ENCODE peak calls at places on chromosomes 11 and 22, in ten cellular contexts. Z, K, E, S, P, N, O, W, T and R are unnamed samples.

GRCh38 chr11:10784229-10785145 is 24.2 kb downstream of the EIF4G2 start:
- DNase-seq in S (no peak), W (no peak), O (no peak), T (no peak), Z (peak), P (no peak), K (peak), E (peak), N (no peak), R (no peak)

GRCh38 chr11:17063171-17064002 is 14.1 kb downstream of the RPS13 start:
- DNase-seq in P (no peak), N (no peak), T (peak), S (peak), Z (peak), K (peak), W (peak), E (peak), O (peak), R (peak)

GRCh38 chr11:13028322-13028721 is 19.2 kb downstream of the RASSF10 start:
- DNase-seq in N (no peak), K (no peak), W (no peak), E (no peak), Z (no peak), T (no peak), O (no peak), S (no peak), P (no peak), R (no peak)

GRCh38 chr11:64767344-64768299 is 7.8 kb upstream of the PYGM start:
- DNase-seq in T (peak), S (peak), N (no peak), W (peak), K (peak), O (peak), P (peak), Z (peak), E (peak), R (peak)

GRCh38 chr11:126414615-126415014 is 59.1 kb downstream of the ST3GAL4 start:
- DNase-seq in T (no peak), K (no peak), P (no peak), W (no peak), N (no peak), O (no peak), E (no peak), S (peak), Z (no peak), R (no peak)

GRCh38 chr11:57214087-57214395 is 23.0 kb downstream of the APLNR start:
- DNase-seq in Z (peak), T (no peak), W (no peak), O (no peak), S (no peak), P (no peak), N (no peak), E (no peak), K (no peak), R (no peak)

GRCh38 chr22:45710469-45710868 is 38.8 kb downstream of the ATXN10 start:
- DNase-seq in E (no peak), Z (no peak), S (no peak), W (no peak), P (no peak), K (no peak), T (no peak), N (no peak), O (no peak), R (no peak)

GRCh38 chr11:99410636-99411035 is 389.9 kb downstream of the CNTN5 start:
- DNase-seq in P (no peak), O (no peak), Z (no peak), S (no peak), K (no peak), E (no peak), T (no peak), W (no peak), N (no peak), R (no peak)

GRCh38 chr22:37639070-37639760 is at the start of gene SH3BP1:
- DNase-seq in W (no peak), S (peak), T (peak), P (no peak), E (peak), O (peak), K (peak), Z (no peak), N (no peak), R (peak)

GRCh38 chr22:46429327-46429853 is 93.9 kb downstream of the TRMU start:
- DNase-seq in W (no peak), S (no peak), T (no peak), K (no peak), N (no peak), E (no peak), P (no peak), O (no peak), Z (no peak), R (no peak)

GRCh38 chr11:72625746-72626636 is 48.2 kb downstream of the PDE2A start:
- DNase-seq in O (no peak), K (peak), E (peak), T (no peak), S (no peak), N (no peak), W (no peak), P (no peak), Z (peak), R (peak)

GRCh38 chr11:35517481-35517880 is 7.9 kb downstream of the PAMR1 start:
- DNase-seq in Z (no peak), E (no peak), W (no peak), O (no peak), P (no peak), K (no peak), N (no peak), T (no peak), S (no peak), R (no peak)

GRCh38 chr11:90220391-90220790 is 2.5 kb downstream of the CHORDC1 start:
- DNase-seq in P (no peak), E (no peak), N (peak), K (no peak), W (no peak), T (peak), O (no peak), Z (peak), S (no peak), R (no peak)

GRCh38 chr11:132632641-132633124 is 899.6 kb downstream of the OPCML start:
- DNase-seq in S (no peak), T (no peak), E (no peak), Z (peak), K (no peak), N (peak), O (no peak), P (no peak), W (no peak), R (no peak)

GRCh38 chr22:46457502-46458488 is 79.6 kb downstream of the CELSR1 start:
- DNase-seq in O (no peak), E (no peak), Z (no peak), T (no peak), P (no peak), S (no peak), W (no peak), K (no peak), N (no peak), R (no peak)

GRCh38 chr11:72037554-72038311 is 39.0 kb downstream of the IL18BP start:
- DNase-seq in E (peak), Z (no peak), N (no peak), T (no peak), S (no peak), K (peak), O (no peak), W (no peak), P (no peak), R (no peak)

GRCh38 chr11:29527391-29527936 is 489.4 kb downstream of the KCNA4 start:
- DNase-seq in Z (peak), K (no peak), T (no peak), E (peak), O (no peak), S (no peak), W (no peak), N (peak), P (no peak), R (no peak)

GRCh38 chr22:50274311-50274710 is 4.1 kb upstream of the MAPK11 start:
- DNase-seq in Z (peak), E (peak), S (no peak), P (no peak), W (peak), T (peak), O (peak), K (peak), N (no peak), R (no peak)

GRCh38 chr11:7019500-7020182 is 505 bp downstream of the ZNF214 start:
- DNase-seq in P (no peak), Z (no peak), T (no peak), K (peak), E (peak), W (no peak), S (peak), N (no peak), O (no peak), R (no peak)

GRCh38 chr22:22403771-22404170 is 104.8 kb downstream of the ZNF280B start:
- DNase-seq in T (no peak), Z (no peak), N (no peak), P (no peak), E (no peak), K (no peak), O (no peak), S (no peak), W (no peak), R (no peak)

GRCh38 chr22:46531776-46532175 is 5.6 kb downstream of the CELSR1 start:
- DNase-seq in E (no peak), K (no peak), P (no peak), S (no peak), T (no peak), W (no peak), O (no peak), N (no peak), Z (no peak), R (no peak)

GRCh38 chr11:68658661-68659060 is 25.7 kb upstream of the GAL start:
- DNase-seq in P (no peak), W (no peak), O (no peak), Z (no peak), E (no peak), N (no peak), S (no peak), T (no peak), K (no peak), R (no peak)

GRCh38 chr11:60899021-60899936 is 7.1 kb downstream of the PRPF19 start:
- DNase-seq in K (no peak), T (peak), Z (peak), P (no peak), E (peak), S (no peak), W (no peak), N (no peak), O (no peak), R (no peak)

GRCh38 chr11:72081856-72082255 is 1.2 kb downstream of the LRRC51 start:
- DNase-seq in T (no peak), E (no peak), O (no peak), N (no peak), K (no peak), P (no peak), W (no peak), Z (no peak), S (no peak), R (no peak)

GRCh38 chr11:8807544-8808225 is 103.3 kb upstream of the AKIP1 start:
- DNase-seq in W (no peak), P (no peak), O (no peak), K (peak), Z (no peak), N (peak), T (no peak), E (no peak), S (no peak), R (no peak)

GRCh38 chr11:19646921-19647320 is 65.7 kb upstream of the NAV2 start:
- DNase-seq in K (no peak), S (no peak), T (no peak), E (no peak), W (no peak), P (no peak), Z (peak), O (no peak), N (peak), R (no peak)

GRCh38 chr11:9760180-9760550 is 96.3 kb downstream of the SWAP70 start:
- DNase-seq in E (no peak), P (no peak), O (no peak), N (peak), K (peak), S (peak), W (peak), Z (peak), T (no peak), R (no peak)

GRCh38 chr11:18728658-18729057 is 2.7 kb upstream of the IGSF22 start:
- DNase-seq in W (no peak), P (no peak), O (no peak), N (no peak), S (no peak), T (no peak), K (no peak), E (no peak), Z (no peak), R (no peak)

GRCh38 chr22:25334091-25334490 is 114.7 kb downstream of the CRYBB2 start:
- DNase-seq in W (peak), Z (peak), P (no peak), E (peak), N (no peak), S (no peak), K (peak), O (peak), T (peak), R (no peak)

GRCh38 chr11:112511271-112511670 is 250.6 kb upstream of the PLET1 start:
- DNase-seq in K (no peak), E (peak), N (no peak), T (no peak), Z (no peak), W (no peak), S (no peak), O (no peak), P (no peak), R (no peak)

GRCh38 chr22:50303848-50304527 is 3.5 kb downstream of the PLXNB2 start:
- DNase-seq in Z (no peak), W (peak), K (no peak), E (no peak), N (no peak), P (no peak), S (peak), O (no peak), T (no peak), R (no peak)

GRCh38 chr11:128505449-128506058 is 81.8 kb downstream of the ETS1 start:
- DNase-seq in W (no peak), O (no peak), Z (no peak), P (no peak), S (no peak), K (no peak), N (no peak), T (no peak), E (no peak), R (no peak)

GRCh38 chr11:92969634-92970347 is at the start of gene MTNR1B:
- DNase-seq in Z (no peak), N (no peak), E (peak), T (no peak), K (no peak), O (no peak), W (no peak), S (no peak), P (no peak), R (no peak)

GRCh38 chr11:109894242-109894641 is 198.9 kb upstream of the ZC3H12C start:
- DNase-seq in W (no peak), S (no peak), O (no peak), T (no peak), N (no peak), K (no peak), Z (no peak), E (peak), P (no peak), R (no peak)

GRCh38 chr11:62142921-62143320 is 19.1 kb downstream of the INCENP start:
- DNase-seq in E (no peak), W (peak), K (no peak), O (no peak), T (no peak), P (no peak), S (no peak), Z (no peak), N (no peak), R (peak)

GRCh38 chr11:79412761-79413160 is 28.1 kb downstream of the TENM4 start:
- DNase-seq in S (no peak), K (no peak), W (no peak), T (no peak), E (no peak), P (no peak), O (no peak), N (no peak), Z (no peak), R (no peak)

GRCh38 chr11:46642627-46643335 is 25.4 kb downstream of the ATG13 start:
- DNase-seq in T (no peak), P (no peak), S (no peak), O (no peak), W (no peak), E (no peak), N (no peak), K (no peak), Z (no peak), R (no peak)